ENCODE peak calls at places on chromosome 11, in nine cellular contexts. J is foreskin fibroblast, P is AG10803, M is EL, N is fibroblast of the conjunctiva, G is NCI-H2029, R is AG09319, W is occipital lobe, X is globus pallidus. A is an unnamed sample.

GRCh38 chr11:113690619-113691569 is 15.2 kb downstream of the TMPRSS5 start:
- DNase-seq in N (peak), M (peak), G (no peak), P (peak), J (peak), R (no peak), X (no peak), W (peak), A (no peak)

GRCh38 chr11:59172345-59173079 is 580 bp downstream of the DTX4 start:
- DNase-seq in W (no peak), G (no peak), M (no peak), N (no peak), P (no peak), R (no peak), X (no peak), J (peak), A (peak)

GRCh38 chr11:26847459-26847858 is 125.6 kb upstream of the SLC5A12 start:
- DNase-seq in X (no peak), G (no peak), R (no peak), M (no peak), J (peak), P (peak), W (no peak), N (peak), A (no peak)

GRCh38 chr11:84865257-84865656 is 761.9 kb downstream of the DLG2 start:
- DNase-seq in N (no peak), J (peak), P (no peak), G (no peak), W (no peak), M (peak), R (no peak), X (no peak), A (no peak)

GRCh38 chr11:10488581-10489443 is 33.7 kb downstream of the AMPD3 start:
- DNase-seq in N (no peak), R (no peak), X (no peak), W (no peak), G (no peak), P (no peak), M (no peak), J (no peak), A (no peak)

GRCh38 chr11:99522467-99523173 is 501.9 kb downstream of the CNTN5 start:
- DNase-seq in X (no peak), G (no peak), M (peak), N (peak), W (no peak), P (no peak), R (no peak), J (no peak), A (no peak)

GRCh38 chr11:104637652-104638170 is 260.5 kb downstream of the CASP12 start:
- DNase-seq in G (no peak), X (no peak), N (no peak), M (no peak), J (no peak), P (no peak), W (no peak), R (no peak), A (no peak)

GRCh38 chr11:118715245-118715807 is 35.9 kb upstream of the TREH start:
- DNase-seq in R (no peak), J (peak), W (no peak), G (no peak), X (no peak), M (no peak), N (no peak), P (peak), A (no peak)

GRCh38 chr11:57310630-57311086 is 14.1 kb downstream of the TNKS1BP1 start:
- DNase-seq in J (peak), P (peak), N (peak), X (no peak), W (no peak), M (no peak), R (no peak), G (peak), A (no peak)

GRCh38 chr11:69431893-69432738 is 49.3 kb upstream of the LINC01488 start:
- DNase-seq in X (no peak), R (no peak), J (no peak), P (no peak), G (no peak), N (no peak), W (no peak), M (no peak), A (no peak)

GRCh38 chr11:72338741-72339140 is 94.8 kb upstream of the PHOX2A start:
- DNase-seq in M (peak), R (no peak), N (no peak), W (no peak), X (no peak), P (peak), J (peak), G (no peak), A (no peak)

GRCh38 chr11:62504158-62504973 is 42.2 kb downstream of the AHNAK start:
- DNase-seq in P (no peak), W (no peak), N (no peak), X (no peak), G (no peak), R (no peak), J (no peak), M (no peak), A (no peak)

GRCh38 chr11:64247729-64248531 is 1.2 kb upstream of the PPP1R14B start:
- DNase-seq in N (no peak), W (no peak), P (no peak), M (no peak), J (no peak), X (no peak), R (no peak), G (no peak), A (no peak)

GRCh38 chr11:92793189-92793588 is 176.3 kb upstream of the MTNR1B start:
- DNase-seq in X (no peak), M (no peak), P (no peak), W (no peak), J (no peak), G (no peak), R (no peak), N (no peak), A (no peak)

GRCh38 chr11:95793111-95793510 is 2.8 kb downstream of the CEP57 start:
- DNase-seq in G (no peak), P (peak), W (no peak), J (peak), X (no peak), M (no peak), R (no peak), N (no peak), A (no peak)

GRCh38 chr11:57792060-57792541 is 30.5 kb downstream of the CTNND1 start:
- DNase-seq in P (peak), W (no peak), R (no peak), X (peak), J (no peak), M (no peak), N (no peak), G (no peak), A (peak)

GRCh38 chr11:2521081-2521480 is 76.3 kb downstream of the KCNQ1 start:
- DNase-seq in N (no peak), M (no peak), X (no peak), W (no peak), J (no peak), P (no peak), R (no peak), G (no peak), A (peak)

GRCh38 chr11:111329306-111330204 is 31.2 kb downstream of the POU2AF3 start:
- DNase-seq in M (no peak), N (no peak), P (no peak), X (peak), G (no peak), W (peak), J (no peak), R (no peak), A (peak)

GRCh38 chr11:122159173-122159701 is 43.2 kb upstream of the BLID start:
- DNase-seq in R (no peak), P (peak), M (peak), G (no peak), X (peak), J (peak), W (no peak), N (no peak), A (no peak)

GRCh38 chr11:107856180-107856980 is 2.2 kb downstream of the SLC35F2 start:
- DNase-seq in M (no peak), G (no peak), W (no peak), R (no peak), P (no peak), N (no peak), X (no peak), J (no peak), A (no peak)

GRCh38 chr11:116577273-116577672 is 195.5 kb downstream of the BUD13 start:
- DNase-seq in P (no peak), J (no peak), R (no peak), M (no peak), G (no peak), N (no peak), W (no peak), X (no peak), A (no peak)